ENCODE peak calls at places on chromosome 17, in ten cellular contexts. P, F, B, M, A, H, S, I, C and K are unnamed samples.

GRCh38 chr17:21676281-21677111 is 15.8 kb upstream of the KCNJ18 start:
- DNase-seq in P (no peak), F (no peak), B (no peak), M (no peak), A (no peak), H (no peak), S (no peak), I (no peak), C (no peak), K (peak; percentile 27)

GRCh38 chr17:77893144-77894044 is 65.1 kb upstream of the TNRC6C start:
- DNase-seq in P (no peak), F (no peak), B (no peak), M (no peak), A (no peak), H (no peak), S (no peak), I (no peak), C (no peak), K (peak; percentile 37)

GRCh38 chr17:50421308-50422031 is 4.5 kb upstream of the ACSF2 start:
- DNase-seq in P (no peak), F (no peak), B (no peak), M (no peak), A (no peak), H (no peak), S (peak; percentile 23), I (peak; percentile 32), C (peak; percentile 34), K (no peak)

GRCh38 chr17:49252148-49252682 is 21.6 kb upstream of the PHOSPHO1 start:
- DNase-seq in P (peak; percentile 92), F (no peak), B (no peak), M (no peak), A (no peak), H (no peak), S (peak; percentile 31), I (peak; percentile 40), C (peak; percentile 61), K (no peak)

GRCh38 chr17:12078791-12079190 is 58.1 kb downstream of the MAP2K4 start:
- DNase-seq in P (no peak), F (no peak), B (no peak), M (no peak), A (no peak), H (no peak), S (peak; percentile 78), I (peak; percentile 71), C (peak; percentile 75), K (no peak)

GRCh38 chr17:16886655-16887322 is 85.1 kb downstream of the TNFRSF13B start:
- DNase-seq in P (no peak), F (no peak), B (no peak), M (no peak), A (no peak), H (no peak), S (no peak), I (peak; percentile 42), C (no peak), K (no peak)

GRCh38 chr17:41530062-41531048 is 2.2 kb upstream of the KRT19 start:
- DNase-seq in P (peak; percentile 92), F (no peak), B (peak; percentile 80), M (peak; percentile 16), A (no peak), H (no peak), S (peak; percentile 81), I (peak; percentile 90), C (peak; percentile 96), K (no peak)

GRCh38 chr17:32912218-32912897 is 15.6 kb upstream of the TMEM98 start:
- DNase-seq in P (peak; percentile 85), F (peak; percentile 70), B (peak; percentile 68), M (peak; percentile 69), A (no peak), H (no peak), S (peak; percentile 78), I (peak; percentile 93), C (peak; percentile 91), K (no peak)

GRCh38 chr17:17044846-17045561 is 2.7 kb downstream of the MPRIP start:
- DNase-seq in P (peak; percentile 35), F (no peak), B (peak; percentile 83), M (peak; percentile 75), A (no peak), H (peak; percentile 52), S (peak; percentile 75), I (peak; percentile 76), C (peak; percentile 92), K (peak; percentile 58)

GRCh38 chr17:14361945-14362508 is 61.1 kb downstream of the HS3ST3B1 start:
- DNase-seq in P (no peak), F (no peak), B (peak; percentile 11), M (no peak), A (no peak), H (no peak), S (no peak), I (no peak), C (no peak), K (no peak)

GRCh38 chr17:56577810-56578209 is 15.7 kb upstream of the NOG start:
- DNase-seq in P (no peak), F (no peak), B (peak; percentile 50), M (peak; percentile 55), A (no peak), H (no peak), S (no peak), I (no peak), C (no peak), K (no peak)

DNA sequence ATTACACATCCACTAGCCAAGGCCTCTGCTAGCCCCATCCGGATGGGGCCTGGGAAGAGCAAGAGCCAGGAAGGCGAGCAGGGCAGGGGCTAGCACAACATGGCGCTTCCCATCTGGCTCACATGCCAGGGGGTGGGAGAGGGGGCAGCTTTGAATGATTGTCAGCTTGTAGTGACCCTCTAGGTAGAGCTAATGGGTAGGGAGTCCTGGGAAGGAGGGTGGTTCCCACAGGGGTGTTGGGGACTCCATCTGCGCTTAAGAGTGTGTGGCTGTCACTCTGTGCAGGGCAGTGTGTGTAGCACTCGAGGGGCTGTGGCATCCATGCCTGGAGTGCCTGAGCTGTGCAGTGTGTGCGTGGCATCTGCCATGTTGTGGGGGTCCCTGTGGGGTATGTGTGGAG is 24.5 kb downstream of the ARHGAP23 start:
- DNase-seq in P (no peak), F (no peak), B (no peak), M (no peak), A (no peak), H (no peak), S (no peak), I (peak; percentile 23), C (peak; percentile 51), K (no peak)
- H3K27ac ChIP-seq in P (no peak overlapping the region), F (no peak overlapping the region), B (peak overlapping the region; percentile 95), M (no peak overlapping the region), A (peak overlapping the region; percentile 20), H (peak overlapping the region; percentile 83), S (peak overlapping the region; percentile 98), I (peak overlapping the region; percentile 80), C (peak overlapping the region; percentile 94), K (peak overlapping the region; percentile 99)

DNA sequence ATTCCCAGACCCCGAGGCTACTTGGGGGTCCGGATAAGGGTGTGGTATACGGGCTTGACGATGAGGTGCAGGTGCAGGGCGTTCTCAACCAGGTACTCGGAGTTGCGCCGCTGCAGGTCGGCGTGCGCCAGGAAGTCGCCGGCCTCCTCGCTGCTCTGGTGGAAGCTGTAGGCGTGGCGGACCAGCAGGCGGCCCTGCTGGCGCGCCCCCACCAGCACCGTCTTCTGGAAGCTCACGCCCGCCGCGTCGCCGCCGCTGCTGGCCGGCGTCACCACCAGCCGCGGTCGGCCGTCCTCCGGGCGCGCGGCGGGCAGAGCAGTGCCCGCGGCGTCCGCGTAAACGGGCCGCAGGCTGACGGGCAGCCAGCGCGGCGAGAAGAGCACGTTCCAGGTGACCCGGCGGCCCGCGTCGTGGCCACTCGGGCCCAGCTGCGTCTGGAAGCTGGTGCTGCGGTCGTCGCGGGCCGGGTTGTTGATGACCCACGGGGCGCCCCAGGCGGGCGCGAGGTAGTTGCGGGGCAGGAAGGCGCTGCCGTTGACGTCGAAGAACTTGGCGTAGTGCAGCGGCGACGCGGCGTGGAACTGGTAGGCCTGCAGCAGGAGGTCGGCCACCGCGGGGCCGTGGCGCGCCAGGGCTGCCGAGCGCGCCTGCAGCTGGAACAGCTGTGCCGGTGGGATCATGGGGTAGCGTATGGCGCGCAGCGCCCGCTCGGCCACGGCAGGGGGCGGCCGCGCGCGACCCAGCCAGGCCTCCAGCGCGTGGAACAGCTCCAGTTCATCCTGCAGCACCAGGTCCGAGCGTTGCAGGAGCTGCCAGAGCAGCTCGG is 4.8 kb downstream of the BTBD17 start:
- DNase-seq in P (no peak), F (no peak), B (no peak), M (no peak), A (no peak), H (no peak), S (no peak), I (peak; percentile 24), C (no peak), K (no peak)
- H3K4me3 ChIP-seq in P (no peak overlapping the region), F (no peak overlapping the region), B (no peak overlapping the region), M (peak overlapping the region; percentile 38), A (peak overlapping the region; percentile 33), H (no peak overlapping the region), S (no peak overlapping the region), I (no peak overlapping the region), C (no peak overlapping the region), K (no peak overlapping the region)

DNA sequence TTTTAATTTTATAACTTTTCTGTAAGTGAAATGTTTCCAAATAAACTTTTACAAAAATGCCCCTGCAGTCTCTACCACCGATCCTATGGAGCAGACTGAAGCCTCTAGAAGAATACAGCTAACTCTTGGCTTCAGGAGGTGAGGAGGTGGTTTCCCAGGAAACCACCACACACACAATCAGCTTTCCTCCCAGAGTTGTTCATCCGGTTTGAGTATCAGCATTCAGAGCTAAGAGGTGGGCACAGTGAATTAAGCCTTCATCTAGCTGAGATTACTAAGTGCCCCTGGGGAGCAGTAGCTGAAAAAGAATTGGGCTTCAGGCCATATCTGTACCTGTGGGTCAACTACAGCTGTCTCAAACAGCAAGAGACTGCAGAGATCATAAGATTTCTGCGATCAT is 139.7 kb downstream of the AATF start:
- DNase-seq in P (no peak), F (no peak), B (no peak), M (no peak), A (no peak), H (no peak), S (no peak), I (no peak), C (no peak), K (no peak)
- H3K27ac ChIP-seq in P (no peak overlapping the region), F (no peak overlapping the region), B (no peak overlapping the region), M (no peak overlapping the region), A (no peak overlapping the region), H (no peak overlapping the region), S (no peak overlapping the region), I (no peak overlapping the region), C (no peak overlapping the region), K (no peak overlapping the region)

GRCh38 chr17:1711804-1712203 is 1.6 kb upstream of the TLCD2 start:
- DNase-seq in P (no peak), F (no peak), B (no peak), M (no peak), A (no peak), H (no peak), S (no peak), I (peak; percentile 32), C (peak; percentile 41), K (no peak)

GRCh38 chr17:1707107-1707506 is 3.1 kb downstream of the TLCD2 start:
- DNase-seq in P (no peak), F (no peak), B (no peak), M (no peak), A (no peak), H (no peak), S (no peak), I (no peak), C (no peak), K (no peak)

GRCh38 chr17:1710807-1711553 is 803 bp upstream of the TLCD2 start:
- DNase-seq in P (no peak), F (no peak), B (no peak), M (no peak), A (no peak), H (no peak), S (no peak), I (peak; percentile 45), C (peak; percentile 46), K (no peak)

GRCh38 chr17:1709971-1710806 is at the start of gene TLCD2:
- DNase-seq in P (peak; percentile 79), F (peak; percentile 79), B (peak; percentile 69), M (peak; percentile 88), A (no peak), H (no peak), S (peak; percentile 65), I (peak; percentile 87), C (peak; percentile 82), K (peak; percentile 79)

GRCh38 chr17:1709403-1709891 is 730 bp downstream of the TLCD2 start:
- DNase-seq in P (peak; percentile 82), F (no peak), B (no peak), M (no peak), A (no peak), H (no peak), S (no peak), I (peak; percentile 58), C (peak; percentile 68), K (no peak)
- H3K4me3 ChIP-seq in P (peak overlapping the region; percentile 56), F (peak overlapping the region; percentile 83), B (no peak overlapping the region), M (peak overlapping the region; percentile 76), A (peak overlapping the region; percentile 81), H (peak overlapping the region; percentile 66), S (no peak overlapping the region), I (peak overlapping the region; percentile 66), C (peak overlapping the region; percentile 68), K (peak overlapping the region; percentile 83)